ENCODE peak calls at places on chromosomes 4 and X, in eight cellular contexts. I is NCI-H1092; A is endodermal cell; R is T-cell; W is NCI-H1105; C is kidney tubule cell; X is stimulated activated CD4-positive, alpha-beta T cell treated with anti-CD3 and anti-CD28 coated beads, Interleukin-2, amount 100 ng/mL, for 24 hours; D is fibroblast of pulmonary artery. M is an unnamed sample.

GRCh38 chr4:185238261-185238681 is 28.9 kb downstream of the SNX25 start:
- DNase-seq in I (no peak), A (no peak), R (no peak), W (no peak), C (no peak), X (peak), D (peak), M (no peak)

GRCh38 chr4:140718240-140718639 is 37.9 kb downstream of the TBC1D9 start:
- DNase-seq in I (no peak), A (no peak), R (no peak), W (no peak), C (peak), X (no peak), D (peak), M (no peak)

GRCh38 chrX:78514852-78515251 is 144.3 kb downstream of the RTL3 start:
- DNase-seq in I (no peak), A (peak), R (peak), W (no peak), C (peak), X (no peak), D (no peak), M (peak)

GRCh38 chrX:148381603-148382002 is 118.8 kb upstream of the AFF2 start:
- DNase-seq in I (no peak), A (no peak), R (no peak), W (no peak), C (peak), X (no peak), D (no peak), M (no peak)

GRCh38 chr4:183335369-183335940 is 13.2 kb upstream of the CLDN24 start:
- DNase-seq in I (no peak), A (no peak), R (no peak), W (no peak), C (peak), X (no peak), D (peak), M (no peak)

GRCh38 chrX:1502241-1502640 is 34.7 kb downstream of the P2RY8 start:
- DNase-seq in I (no peak), A (no peak), R (no peak), W (no peak), C (no peak), X (no peak), D (no peak), M (no peak)

GRCh38 chr4:174828845-174829701 is at the start of gene GLRA3:
- DNase-seq in I (peak), A (peak), R (no peak), W (peak), C (peak), X (no peak), D (peak), M (no peak)

GRCh38 chrX:40040686-40041461 is 56.9 kb downstream of the BCOR start:
- DNase-seq in I (no peak), A (no peak), R (no peak), W (no peak), C (no peak), X (no peak), D (peak), M (no peak)

GRCh38 chr4:153788419-153789276 is at the start of gene SFRP2:
- DNase-seq in I (no peak), A (peak), R (no peak), W (no peak), C (no peak), X (no peak), D (no peak), M (no peak)

GRCh38 chr4:70703695-70704332 is 15.5 kb downstream of the UTP3 start:
- DNase-seq in I (peak), A (no peak), R (no peak), W (peak), C (peak), X (no peak), D (peak), M (peak)

M was measured in central memory CD4-positive, alpha-beta T cell.